ENCODE peak calls at places on chromosome 3, in ten cellular contexts. X is tibial nerve, H is left ventricle myocardium inferior, B is cardiac fibroblast, G is MG63, E is endothelial cell of umbilical vein, S is stomach, A is AG04450, O is neuronal stem cell, Y is astrocyte of the spinal cord. P is an unnamed sample.

GRCh38 chr3:4043867-4044575 is 244.8 kb downstream of the LRRN1 start:
- DNase-seq in X (no peak), H (no peak), B (no peak), G (peak), E (no peak), S (no peak), A (no peak), O (no peak), Y (no peak), P (no peak)

GRCh38 chr3:4751057-4752051 is 227.9 kb upstream of the BHLHE40 start:
- DNase-seq in X (no peak), H (no peak), B (peak), G (peak), E (peak), S (no peak), A (peak), O (no peak), Y (peak), P (no peak)

GRCh38 chr3:55629432-55629831 is 142.3 kb upstream of the WNT5A start:
- DNase-seq in X (no peak), H (peak), B (peak), G (no peak), E (no peak), S (peak), A (no peak), O (no peak), Y (no peak), P (peak)

GRCh38 chr3:48275292-48276027 is 34.6 kb downstream of the ZNF589 start:
- DNase-seq in X (no peak), H (no peak), B (no peak), G (no peak), E (no peak), S (no peak), A (no peak), O (no peak), Y (no peak), P (no peak)

GRCh38 chr3:47007482-47008257 is 28.2 kb downstream of the NBEAL2 start:
- DNase-seq in X (no peak), H (no peak), B (no peak), G (no peak), E (no peak), S (no peak), A (no peak), O (no peak), Y (no peak), P (no peak)

GRCh38 chr3:124230928-124231456 is 239.1 kb upstream of the ROPN1 start:
- DNase-seq in X (no peak), H (no peak), B (no peak), G (no peak), E (no peak), S (no peak), A (no peak), O (no peak), Y (no peak), P (no peak)

GRCh38 chr3:197465996-197466549 is 89.7 kb downstream of the BDH1 start:
- DNase-seq in X (no peak), H (no peak), B (peak), G (peak), E (peak), S (peak), A (no peak), O (no peak), Y (peak), P (no peak)

GRCh38 chr3:172096881-172097420 is 57.6 kb downstream of the FNDC3B start:
- DNase-seq in X (no peak), H (no peak), B (peak), G (peak), E (peak), S (peak), A (no peak), O (no peak), Y (peak), P (no peak)

GRCh38 chr3:122392868-122393844 is 9.2 kb downstream of the FAM162A start:
- DNase-seq in X (no peak), H (no peak), B (peak), G (no peak), E (peak), S (no peak), A (no peak), O (peak), Y (peak), P (no peak)

GRCh38 chr3:126180477-126181397 is at the start of gene ALDH1L1:
- DNase-seq in X (peak), H (peak), B (peak), G (peak), E (no peak), S (peak), A (no peak), O (peak), Y (peak), P (peak)

GRCh38 chr3:48344867-48345507 is 11.5 kb upstream of the SPINK8 start:
- DNase-seq in X (no peak), H (no peak), B (no peak), G (no peak), E (no peak), S (no peak), A (no peak), O (no peak), Y (no peak), P (no peak)

GRCh38 chr3:63740116-63740515 is 79.0 kb upstream of the C3orf49 start:
- DNase-seq in X (no peak), H (no peak), B (no peak), G (no peak), E (no peak), S (no peak), A (no peak), O (no peak), Y (no peak), P (no peak)

GRCh38 chr3:71566776-71567175 is 16.8 kb downstream of the FOXP1 start:
- DNase-seq in X (no peak), H (no peak), B (no peak), G (no peak), E (no peak), S (no peak), A (no peak), O (no peak), Y (no peak), P (no peak)

GRCh38 chr3:152289708-152290107 is 21.0 kb downstream of the MBNL1 start:
- DNase-seq in X (no peak), H (no peak), B (peak), G (no peak), E (no peak), S (no peak), A (no peak), O (no peak), Y (no peak), P (no peak)

GRCh38 chr3:186627852-186628414 is 12.3 kb upstream of the FETUB start:
- DNase-seq in X (no peak), H (no peak), B (no peak), G (no peak), E (no peak), S (no peak), A (no peak), O (no peak), Y (no peak), P (no peak)

GRCh38 chr3:185585862-185586643 is at the start of gene SENP2:
- DNase-seq in X (peak), H (peak), B (peak), G (peak), E (peak), S (peak), A (peak), O (peak), Y (peak), P (peak)

GRCh38 chr3:131326307-131326706 is 55.3 kb upstream of the NUDT16 start:
- DNase-seq in X (no peak), H (no peak), B (peak), G (no peak), E (no peak), S (no peak), A (no peak), O (no peak), Y (peak), P (no peak)

GRCh38 chr3:27910456-27910855 is 188.3 kb upstream of the EOMES start:
- DNase-seq in X (peak), H (no peak), B (peak), G (no peak), E (no peak), S (no peak), A (no peak), O (no peak), Y (no peak), P (peak)

GRCh38 chr3:186640473-186640818 is 247 bp downstream of the FETUB start:
- DNase-seq in X (no peak), H (peak), B (peak), G (peak), E (no peak), S (no peak), A (no peak), O (no peak), Y (peak), P (no peak)

GRCh38 chr3:197953325-197953724 is 3.3 kb downstream of the RPL35A start:
- DNase-seq in X (no peak), H (no peak), B (no peak), G (no peak), E (no peak), S (no peak), A (no peak), O (no peak), Y (no peak), P (no peak)

GRCh38 chr3:111729087-111729846 is 129.8 kb upstream of the PHLDB2 start:
- DNase-seq in X (peak), H (peak), B (peak), G (peak), E (peak), S (peak), A (no peak), O (no peak), Y (peak), P (peak)

GRCh38 chr3:124760601-124761000 is 30.3 kb downstream of the UMPS start:
- DNase-seq in X (no peak), H (no peak), B (peak), G (no peak), E (no peak), S (no peak), A (no peak), O (no peak), Y (peak), P (no peak)

GRCh38 chr3:39255503-39256325 is 24.1 kb downstream of the CX3CR1 start:
- DNase-seq in X (no peak), H (no peak), B (no peak), G (no peak), E (no peak), S (no peak), A (no peak), O (no peak), Y (no peak), P (no peak)

GRCh38 chr3:77898621-77899020 is 858.7 kb downstream of the ROBO2 start:
- DNase-seq in X (no peak), H (no peak), B (no peak), G (no peak), E (no peak), S (no peak), A (no peak), O (no peak), Y (no peak), P (no peak)

GRCh38 chr3:182972387-182972786 is 8.0 kb downstream of the DCUN1D1 start:
- DNase-seq in X (no peak), H (no peak), B (no peak), G (no peak), E (no peak), S (no peak), A (no peak), O (no peak), Y (no peak), P (no peak)

GRCh38 chr3:55795736-55796135 is 308.6 kb upstream of the WNT5A start:
- DNase-seq in X (no peak), H (no peak), B (peak), G (no peak), E (no peak), S (no peak), A (no peak), O (no peak), Y (peak), P (no peak)

GRCh38 chr3:123634149-123635051 is 49.5 kb upstream of the HACD2 start:
- DNase-seq in X (no peak), H (no peak), B (no peak), G (no peak), E (no peak), S (no peak), A (no peak), O (no peak), Y (no peak), P (no peak)

GRCh38 chr3:146155022-146155421 is 6.0 kb downstream of the PLOD2 start:
- DNase-seq in X (no peak), H (no peak), B (no peak), G (no peak), E (no peak), S (no peak), A (no peak), O (no peak), Y (no peak), P (no peak)

GRCh38 chr3:118863731-118864322 is 170.8 kb downstream of the IGSF11 start:
- DNase-seq in X (no peak), H (no peak), B (no peak), G (peak), E (no peak), S (no peak), A (no peak), O (no peak), Y (no peak), P (no peak)

GRCh38 chr3:60651799-60652198 is 599.5 kb downstream of the FHIT start:
- DNase-seq in X (no peak), H (no peak), B (no peak), G (no peak), E (no peak), S (no peak), A (no peak), O (no peak), Y (no peak), P (no peak)

GRCh38 chr3:171122212-171122611 is 95.7 kb upstream of the SLC2A2 start:
- DNase-seq in X (no peak), H (no peak), B (no peak), G (no peak), E (peak), S (no peak), A (no peak), O (no peak), Y (no peak), P (no peak)

DNA sequence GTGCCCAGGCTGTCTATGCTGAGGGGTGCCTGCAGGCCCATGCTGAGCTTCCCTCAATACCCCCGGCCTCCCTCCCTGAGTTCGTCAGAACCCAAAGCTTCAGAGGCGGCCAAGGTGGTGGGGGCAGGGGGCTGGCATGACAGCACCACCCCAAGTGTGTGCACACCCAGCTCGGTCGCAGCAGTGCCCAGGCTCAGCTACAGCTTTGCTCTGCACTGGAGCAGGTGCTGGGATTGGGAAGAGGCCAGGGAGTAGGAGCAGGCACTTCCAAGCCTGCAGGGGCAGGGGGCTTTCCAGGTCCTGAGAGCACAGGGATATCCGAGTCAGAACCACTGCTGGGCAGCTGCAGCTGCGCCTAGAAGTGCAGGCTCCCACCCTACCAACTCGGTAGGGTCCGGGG is 283.9 kb downstream of the UBE2E2 start:
- DNase-seq in X (no peak), H (no peak), B (no peak), G (no peak), E (no peak), S (no peak), A (no peak), O (no peak), Y (no peak), P (no peak)
- H3K4me3 ChIP-seq in X (no peak), H (no peak), B (no peak), G (no peak), E (no peak), S (no peak), A (no peak), O (no peak), Y (no peak), P (no peak)

GRCh38 chr3:32177702-32178198 is 60.7 kb upstream of the CMTM8 start:
- DNase-seq in X (peak), H (no peak), B (peak), G (peak), E (peak), S (peak), A (peak), O (peak), Y (peak), P (peak)

GRCh38 chr3:32175607-32176197 is 62.8 kb upstream of the CMTM8 start:
- DNase-seq in X (peak), H (no peak), B (peak), G (no peak), E (peak), S (peak), A (peak), O (peak), Y (peak), P (peak)

GRCh38 chr3:32181370-32181769 is 57.1 kb upstream of the CMTM8 start:
- DNase-seq in X (no peak), H (no peak), B (no peak), G (no peak), E (no peak), S (no peak), A (no peak), O (no peak), Y (no peak), P (no peak)

GRCh38 chr3:32180151-32180850 is 58.2 kb upstream of the CMTM8 start:
- DNase-seq in X (no peak), H (no peak), B (no peak), G (no peak), E (no peak), S (no peak), A (no peak), O (no peak), Y (no peak), P (no peak)

GRCh38 chr3:32176989-32177701 is 61.3 kb upstream of the CMTM8 start:
- DNase-seq in X (peak), H (no peak), B (peak), G (no peak), E (peak), S (peak), A (no peak), O (peak), Y (peak), P (peak)
- H3K4me3 ChIP-seq in X (no peak), H (no peak), B (no peak), G (no peak), E (no peak), S (no peak), A (no peak), O (no peak), Y (no peak), P (no peak)

GRCh38 chr3:37905346-37905745 is 43.7 kb downstream of the CTDSPL start:
- DNase-seq in X (no peak), H (no peak), B (no peak), G (no peak), E (no peak), S (no peak), A (no peak), O (no peak), Y (no peak), P (no peak)
- H3K4me3 ChIP-seq in X (no peak), H (no peak), B (no peak), G (no peak), E (no peak), S (no peak), A (no peak), O (no peak), Y (no peak), P (no peak)

DNA sequence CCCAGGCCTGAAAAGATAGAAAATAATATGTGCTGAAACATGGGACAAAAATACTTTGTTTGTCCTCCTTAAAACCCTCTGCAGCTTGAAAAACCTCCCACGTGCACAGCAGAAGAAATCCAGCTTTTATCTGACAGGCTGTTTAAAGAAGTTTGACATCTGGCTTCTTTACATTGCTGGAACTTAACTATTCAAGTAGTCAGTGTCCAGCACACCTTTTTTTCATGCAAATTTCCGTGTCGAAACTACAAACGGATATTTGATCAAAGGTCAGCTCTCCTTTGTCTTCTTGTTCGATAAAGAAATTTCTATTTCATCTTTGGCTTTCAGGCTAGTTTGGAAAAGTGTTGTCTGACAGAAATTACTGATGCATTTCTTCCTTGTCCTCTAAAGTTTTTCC is 66.8 kb upstream of the KBTBD8 start:
- DNase-seq in X (no peak), H (no peak), B (no peak), G (no peak), E (no peak), S (no peak), A (no peak), O (no peak), Y (no peak), P (no peak)
- H3K4me3 ChIP-seq in X (no peak), H (no peak), B (no peak), G (no peak), E (no peak), S (no peak), A (no peak), O (no peak), Y (no peak), P (no peak)

DNA sequence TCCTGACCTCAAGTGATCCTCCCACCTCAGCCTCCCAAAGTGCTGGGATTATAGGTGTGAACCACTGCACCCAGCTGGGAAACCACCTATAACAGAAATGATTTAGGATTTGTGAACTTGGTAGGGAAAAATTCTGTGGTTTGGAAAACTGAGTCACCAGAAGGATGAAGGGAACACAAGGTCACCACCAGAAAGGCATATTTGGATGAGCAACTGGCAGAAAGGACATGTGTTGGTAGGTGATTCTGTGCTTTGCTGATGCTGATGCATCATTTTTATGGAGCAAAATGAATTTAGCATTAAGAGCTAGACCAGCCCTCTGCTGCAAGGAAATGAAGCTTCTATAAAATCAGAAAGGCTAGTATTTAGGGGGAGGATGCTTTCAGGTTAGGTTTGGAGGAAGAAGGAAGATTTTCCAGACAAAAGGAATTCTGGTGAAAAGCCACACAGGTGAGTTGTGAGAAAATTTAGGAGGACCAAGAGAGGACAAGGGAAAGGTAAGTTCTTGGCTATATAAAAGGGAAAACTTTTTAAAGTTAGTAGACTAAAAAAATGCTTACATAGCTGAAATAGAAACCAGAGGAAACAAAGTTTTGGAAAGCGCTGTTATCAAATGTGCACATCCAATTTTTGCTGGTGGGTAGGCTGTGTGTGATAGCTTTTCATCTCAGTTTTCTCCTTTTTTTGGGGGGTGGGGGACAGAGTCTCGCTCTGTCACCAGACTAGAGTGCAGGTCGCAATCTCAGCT is 3.6 kb downstream of the PXK start:
- DNase-seq in X (no peak), H (no peak), B (peak), G (no peak), E (no peak), S (no peak), A (no peak), O (no peak), Y (peak), P (no peak)
- H3K4me3 ChIP-seq in X (no peak), H (no peak), B (no peak), G (no peak), E (no peak), S (no peak), A (no peak), O (no peak), Y (no peak), P (no peak)

GRCh38 chr3:194306771-194307640 is 44.1 kb downstream of the CPN2 start:
- DNase-seq in X (no peak), H (no peak), B (no peak), G (no peak), E (no peak), S (no peak), A (no peak), O (no peak), Y (no peak), P (no peak)
- H3K4me3 ChIP-seq in X (no peak), H (no peak), B (no peak), G (no peak), E (no peak), S (no peak), A (no peak), O (no peak), Y (no peak), P (no peak)